ENCODE peak calls at places on chromosome 4, in nine cellular contexts. A is activated CD8-positive, alpha-beta memory T cell treated with anti-CD3 and anti-CD28 coated beads, Interleukin-2, amount 50 U/mL, for 4 hours; E is A549; T is putamen; Q is activated naive CD4-positive, alpha-beta T cell treated with anti-CD3 and anti-CD28 coated beads for 36 hours; O is hippocampal formation; U is cardiac fibroblast; X is germinal center; M is mesendoderm. P is an unnamed sample.

GRCh38 chr4:14783011-14783877 is 219.0 kb upstream of the CPEB2 start:
- DNase-seq in A (no peak), E (no peak), T (no peak), Q (peak; percentile 81), O (no peak), U (peak; percentile 90), X (no peak), M (no peak), P (no peak)

GRCh38 chr4:78551420-78552351 is at the start of gene ANXA3:
- DNase-seq in A (no peak), E (peak; percentile 57), T (no peak), Q (peak; percentile 26), O (no peak), U (no peak), X (peak; percentile 25), M (peak; percentile 86), P (peak; percentile 84)

GRCh38 chr4:134490863-134491262 is 289.3 kb upstream of the PABPC4L start:
- DNase-seq in A (no peak), E (no peak), T (no peak), Q (no peak), O (no peak), U (no peak), X (no peak), M (no peak), P (no peak)

GRCh38 chr4:6071959-6072720 is 53.9 kb upstream of the C4orf50 start:
- DNase-seq in A (no peak), E (no peak), T (peak; percentile 42), Q (no peak), O (no peak), U (no peak), X (no peak), M (peak; percentile 19), P (no peak)

GRCh38 chr4:97910005-97910404 is 233.3 kb downstream of the STPG2 start:
- DNase-seq in A (no peak), E (peak; percentile 5), T (no peak), Q (no peak), O (no peak), U (peak; percentile 0), X (no peak), M (peak; percentile 68), P (peak; percentile 18)

GRCh38 chr4:107897823-107898222 is 33.5 kb upstream of the CYP2U1 start:
- DNase-seq in A (no peak), E (no peak), T (no peak), Q (no peak), O (no peak), U (no peak), X (no peak), M (no peak), P (no peak)

GRCh38 chr4:77820836-77821561 is 1.8 kb upstream of the CNOT6L start:
- DNase-seq in A (no peak), E (no peak), T (peak; percentile 17), Q (peak; percentile 69), O (no peak), U (no peak), X (peak; percentile 26), M (no peak), P (no peak)

GRCh38 chr4:26145212-26145611 is 175.6 kb upstream of the RBPJ start:
- DNase-seq in A (no peak), E (no peak), T (no peak), Q (no peak), O (no peak), U (no peak), X (no peak), M (no peak), P (no peak)

GRCh38 chr4:8761824-8762205 is 109.8 kb downstream of the HMX1 start:
- DNase-seq in A (no peak), E (no peak), T (no peak), Q (no peak), O (no peak), U (no peak), X (no peak), M (no peak), P (peak; percentile 57)

GRCh38 chr4:134708026-134708425 is 506.4 kb upstream of the PABPC4L start:
- DNase-seq in A (no peak), E (no peak), T (no peak), Q (no peak), O (no peak), U (no peak), X (no peak), M (no peak), P (no peak)

GRCh38 chr4:77022581-77023133 is 53.1 kb downstream of the CCNI start:
- DNase-seq in A (no peak), E (no peak), T (no peak), Q (no peak), O (no peak), U (peak; percentile 81), X (no peak), M (peak; percentile 98), P (no peak)